ENCODE peak calls at places on chromosomes 4 and X, in five cellular contexts. One of them, this sample, is unnamed.

GRCh38 chr4:78310056-78310731 is 241.4 kb upstream of the ANXA3 start:
- DNase-seq in IMR-90: no peak
- DNase-seq in tibial nerve: no peak
- DNase-seq in lower leg skin: peak
- DNase-seq in uterus: no peak
- DNase-seq in this sample: no peak

GRCh38 chrX:2974946-2975345 is 31.4 kb upstream of the ARSH start:
- DNase-seq in IMR-90: no peak
- DNase-seq in tibial nerve: no peak
- DNase-seq in lower leg skin: no peak
- DNase-seq in uterus: no peak
- DNase-seq in this sample: peak

GRCh38 chrX:1491851-1492349 is 39.2 kb upstream of the ASMTL start:
- DNase-seq in IMR-90: no peak
- DNase-seq in tibial nerve: no peak
- DNase-seq in lower leg skin: no peak
- DNase-seq in uterus: no peak
- DNase-seq in this sample: no peak

GRCh38 chr4:71599588-71599987 is 184.3 kb downstream of the GC start:
- DNase-seq in IMR-90: no peak
- DNase-seq in tibial nerve: no peak
- DNase-seq in lower leg skin: no peak
- DNase-seq in uterus: no peak
- DNase-seq in this sample: no peak

GRCh38 chr4:76212851-76213414 is 691 bp downstream of the SCARB2 start:
- DNase-seq in IMR-90: peak
- DNase-seq in tibial nerve: no peak
- DNase-seq in lower leg skin: no peak
- DNase-seq in uterus: no peak
- DNase-seq in this sample: peak

GRCh38 chrX:40153335-40154221 is 55.8 kb upstream of the BCOR start:
- DNase-seq in IMR-90: no peak
- DNase-seq in tibial nerve: no peak
- DNase-seq in lower leg skin: no peak
- DNase-seq in uterus: no peak
- DNase-seq in this sample: no peak

GRCh38 chr4:41307633-41308032 is 50.9 kb downstream of the UCHL1 start:
- DNase-seq in IMR-90: no peak
- DNase-seq in tibial nerve: no peak
- DNase-seq in lower leg skin: no peak
- DNase-seq in uterus: no peak
- DNase-seq in this sample: no peak

GRCh38 chrX:58025979-58026378 is 115.7 kb upstream of the ZXDA start:
- DNase-seq in IMR-90: peak
- DNase-seq in tibial nerve: no peak
- DNase-seq in lower leg skin: no peak
- DNase-seq in uterus: no peak
- DNase-seq in this sample: no peak

GRCh38 chr4:41214158-41215146 is at the start of gene APBB2:
- DNase-seq in IMR-90: peak
- DNase-seq in tibial nerve: peak
- DNase-seq in lower leg skin: peak
- DNase-seq in uterus: peak
- DNase-seq in this sample: peak

GRCh38 chr4:105546086-105546485 is 6.3 kb upstream of the ARHGEF38 start:
- DNase-seq in IMR-90: no peak
- DNase-seq in tibial nerve: no peak
- DNase-seq in lower leg skin: no peak
- DNase-seq in uterus: no peak
- DNase-seq in this sample: no peak

GRCh38 chr4:41157009-41157408 is 57.3 kb downstream of the APBB2 start:
- DNase-seq in IMR-90: no peak
- DNase-seq in tibial nerve: no peak
- DNase-seq in lower leg skin: no peak
- DNase-seq in uterus: no peak
- DNase-seq in this sample: no peak

GRCh38 chrX:21926116-21926515 is 14.4 kb upstream of the SMS start:
- DNase-seq in IMR-90: peak
- DNase-seq in tibial nerve: no peak
- DNase-seq in lower leg skin: no peak
- DNase-seq in uterus: no peak
- DNase-seq in this sample: no peak

GRCh38 chrX:49039598-49040375 is 3.4 kb downstream of the TFE3 start:
- DNase-seq in IMR-90: peak
- DNase-seq in tibial nerve: peak
- DNase-seq in lower leg skin: peak
- DNase-seq in uterus: peak
- DNase-seq in this sample: peak

GRCh38 chrX:49041683-49042529 is 1.3 kb downstream of the TFE3 start:
- DNase-seq in IMR-90: peak
- DNase-seq in tibial nerve: no peak
- DNase-seq in lower leg skin: no peak
- DNase-seq in uterus: no peak
- DNase-seq in this sample: peak

GRCh38 chrX:49042581-49043219 is 457 bp downstream of the TFE3 start:
- DNase-seq in IMR-90: no peak
- DNase-seq in tibial nerve: no peak
- DNase-seq in lower leg skin: no peak
- DNase-seq in uterus: no peak
- DNase-seq in this sample: no peak

GRCh38 chrX:49037883-49038475 is 5.2 kb downstream of the TFE3 start:
- DNase-seq in IMR-90: peak
- DNase-seq in tibial nerve: no peak
- DNase-seq in lower leg skin: no peak
- DNase-seq in uterus: no peak
- DNase-seq in this sample: peak

GRCh38 chrX:49040376-49040955 is 2.7 kb downstream of the TFE3 start:
- DNase-seq in IMR-90: peak
- DNase-seq in tibial nerve: no peak
- DNase-seq in lower leg skin: no peak
- DNase-seq in uterus: no peak
- DNase-seq in this sample: peak
- H3K4me3 ChIP-seq in IMR-90: peak
- H3K4me3 ChIP-seq in tibial nerve: peak
- H3K4me3 ChIP-seq in lower leg skin: no peak
- H3K4me3 ChIP-seq in uterus: peak
- H3K4me3 ChIP-seq in this sample: peak

DNA sequence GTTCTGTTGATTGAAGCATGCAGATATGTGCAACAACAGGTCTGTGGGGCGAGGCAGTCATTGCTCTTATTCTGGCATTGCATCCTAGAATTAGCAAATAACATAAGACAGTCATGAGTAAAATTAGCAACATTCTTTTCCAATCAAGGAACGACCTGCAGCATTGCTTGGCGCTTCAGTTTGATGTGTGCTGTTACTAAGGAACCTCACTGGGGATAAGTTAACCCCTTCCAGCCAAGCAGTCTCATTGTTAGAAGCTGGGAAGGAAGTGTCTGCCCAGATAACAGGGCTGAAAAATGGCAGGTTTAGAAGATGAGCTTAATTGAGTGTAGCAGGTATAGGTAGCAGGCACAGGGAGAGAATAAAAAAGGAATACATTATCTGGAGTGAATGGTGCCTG is 55.4 kb downstream of the RBM46 start:
- DNase-seq in IMR-90: no peak
- DNase-seq in tibial nerve: no peak
- DNase-seq in lower leg skin: no peak
- DNase-seq in uterus: no peak
- DNase-seq in this sample: no peak
- TF ChIP-seq CTCF in IMR-90: no peak
- TF ChIP-seq CTCF in tibial nerve: no peak
- TF ChIP-seq CTCF in lower leg skin: no peak
- TF ChIP-seq CTCF in uterus: no peak
- TF ChIP-seq CTCF in this sample: no peak

GRCh38 chr4:89897867-89898266 is 3.2 kb downstream of the MMRN1 start:
- DNase-seq in IMR-90: no peak
- DNase-seq in tibial nerve: no peak
- DNase-seq in lower leg skin: no peak
- DNase-seq in uterus: no peak
- DNase-seq in this sample: no peak
- H3K4me3 ChIP-seq in IMR-90: no peak
- H3K4me3 ChIP-seq in tibial nerve: no peak
- H3K4me3 ChIP-seq in lower leg skin: no peak
- H3K4me3 ChIP-seq in uterus: no peak
- H3K4me3 ChIP-seq in this sample: no peak

GRCh38 chr4:120716346-120716745 is 206.2 kb downstream of the PRDM5 start:
- DNase-seq in IMR-90: no peak
- DNase-seq in tibial nerve: no peak
- DNase-seq in lower leg skin: no peak
- DNase-seq in uterus: no peak
- DNase-seq in this sample: no peak

GRCh38 chr4:120722655-120723054 is 199.9 kb downstream of the PRDM5 start:
- DNase-seq in IMR-90: no peak
- DNase-seq in tibial nerve: no peak
- DNase-seq in lower leg skin: no peak
- DNase-seq in uterus: no peak
- DNase-seq in this sample: no peak

GRCh38 chr4:120720354-120720753 is 202.2 kb downstream of the PRDM5 start:
- DNase-seq in IMR-90: no peak
- DNase-seq in tibial nerve: no peak
- DNase-seq in lower leg skin: no peak
- DNase-seq in uterus: no peak
- DNase-seq in this sample: no peak

GRCh38 chr4:120723105-120723504 is 199.4 kb downstream of the PRDM5 start:
- DNase-seq in IMR-90: no peak
- DNase-seq in tibial nerve: no peak
- DNase-seq in lower leg skin: no peak
- DNase-seq in uterus: no peak
- DNase-seq in this sample: no peak

DNA sequence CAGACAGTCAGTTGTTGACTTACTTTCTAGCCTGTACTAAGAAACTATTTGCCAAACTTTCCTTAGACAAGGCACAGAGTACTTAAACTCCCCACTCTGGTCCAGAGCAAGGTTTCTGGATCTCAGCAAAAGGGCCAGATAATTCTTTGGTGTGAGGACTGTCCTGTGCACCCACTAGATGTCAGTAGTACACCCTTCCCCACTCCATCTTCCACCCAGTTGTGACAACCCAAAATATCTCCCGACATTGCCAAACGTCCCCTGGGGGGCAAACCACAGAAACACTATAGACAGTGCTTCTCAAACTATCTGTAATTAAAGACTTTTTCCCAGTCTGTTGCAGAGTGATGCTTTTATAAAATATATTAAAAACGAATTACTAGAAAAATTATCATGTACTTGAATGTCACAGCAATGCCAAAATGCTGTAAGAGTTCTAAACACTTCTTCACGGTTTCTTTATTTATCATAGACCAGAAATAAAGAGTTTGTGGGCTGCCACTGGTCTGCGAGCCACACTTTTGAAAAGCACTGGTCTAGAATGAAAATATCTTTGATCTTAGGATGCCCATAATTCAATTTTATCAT is 203.5 kb downstream of the PRDM5 start:
- DNase-seq in IMR-90: peak
- DNase-seq in tibial nerve: no peak
- DNase-seq in lower leg skin: no peak
- DNase-seq in uterus: no peak
- DNase-seq in this sample: peak
- TF ChIP-seq CTCF in IMR-90: peak
- TF ChIP-seq CTCF in tibial nerve: peak
- TF ChIP-seq CTCF in lower leg skin: no peak
- TF ChIP-seq CTCF in uterus: peak
- TF ChIP-seq CTCF in this sample: peak

GRCh38 chr4:1768367-1769034 is 24.6 kb upstream of the FGFR3 start:
- DNase-seq in IMR-90: no peak
- DNase-seq in tibial nerve: no peak
- DNase-seq in lower leg skin: no peak
- DNase-seq in uterus: no peak
- DNase-seq in this sample: no peak

GRCh38 chr4:1766336-1767057 is 26.6 kb upstream of the FGFR3 start:
- DNase-seq in IMR-90: no peak
- DNase-seq in tibial nerve: no peak
- DNase-seq in lower leg skin: no peak
- DNase-seq in uterus: no peak
- DNase-seq in this sample: no peak

GRCh38 chr4:1769692-1770091 is 23.4 kb upstream of the FGFR3 start:
- DNase-seq in IMR-90: no peak
- DNase-seq in tibial nerve: no peak
- DNase-seq in lower leg skin: no peak
- DNase-seq in uterus: no peak
- DNase-seq in this sample: no peak

GRCh38 chr4:1767058-1767769 is 25.9 kb upstream of the FGFR3 start:
- DNase-seq in IMR-90: peak
- DNase-seq in tibial nerve: no peak
- DNase-seq in lower leg skin: no peak
- DNase-seq in uterus: no peak
- DNase-seq in this sample: no peak

GRCh38 chr4:1767770-1768366 is 25.2 kb upstream of the FGFR3 start:
- DNase-seq in IMR-90: peak
- DNase-seq in tibial nerve: no peak
- DNase-seq in lower leg skin: no peak
- DNase-seq in uterus: no peak
- DNase-seq in this sample: peak
- H3K4me3 ChIP-seq in IMR-90: peak
- H3K4me3 ChIP-seq in tibial nerve: peak
- H3K4me3 ChIP-seq in lower leg skin: no peak
- H3K4me3 ChIP-seq in uterus: no peak
- H3K4me3 ChIP-seq in this sample: peak

GRCh38 chrX:129347291-129347690 is 176.0 kb downstream of the SMARCA1 start:
- DNase-seq in IMR-90: no peak
- DNase-seq in tibial nerve: no peak
- DNase-seq in lower leg skin: no peak
- DNase-seq in uterus: no peak
- DNase-seq in this sample: no peak
- TF ChIP-seq CTCF in IMR-90: no peak
- TF ChIP-seq CTCF in tibial nerve: no peak
- TF ChIP-seq CTCF in lower leg skin: no peak
- TF ChIP-seq CTCF in uterus: no peak
- TF ChIP-seq CTCF in this sample: peak

This sample was measured in astrocyte of the spinal cord.